ENCODE peak calls at places on chromosomes 13 and 19, in four cellular contexts. Y is dermis blood vessel endothelial cell, G is NCI-H2081, D is GM03348. J is an unnamed sample.

GRCh38 chr13:101499406-101499805 is 46.9 kb downstream of the ITGBL1 start:
- DNase-seq in Y (no peak), G (no peak), D (peak), J (no peak)

GRCh38 chr13:98390086-98390697 is 186.7 kb downstream of the STK24 start:
- DNase-seq in Y (no peak), G (no peak), D (no peak), J (no peak)

GRCh38 chr19:30036154-30037129 is 94.4 kb downstream of the URI1 start:
- DNase-seq in Y (no peak), G (no peak), D (no peak), J (no peak)

GRCh38 chr13:111937763-111938375 is 129.1 kb upstream of the SOX1 start:
- DNase-seq in Y (no peak), G (peak), D (no peak), J (no peak)

GRCh38 chr13:28622286-28622685 is 36.6 kb upstream of the POMP start:
- DNase-seq in Y (no peak), G (no peak), D (no peak), J (no peak)

GRCh38 chr13:79525458-79525857 is 44.5 kb downstream of the NDFIP2 start:
- DNase-seq in Y (peak), G (no peak), D (no peak), J (no peak)

GRCh38 chr13:20230913-20231838 is 943 bp downstream of the GJB6 start:
- DNase-seq in Y (peak), G (no peak), D (no peak), J (no peak)

GRCh38 chr19:10146142-10146541 is 26.4 kb upstream of the EIF3G start:
- DNase-seq in Y (no peak), G (no peak), D (no peak), J (no peak)

GRCh38 chr19:39645800-39646411 is 9.8 kb upstream of the LGALS16 start:
- DNase-seq in Y (peak), G (no peak), D (peak), J (no peak)

GRCh38 chr19:10544242-10544752 is 593 bp downstream of the ATG4D start:
- DNase-seq in Y (no peak), G (peak), D (no peak), J (no peak)

GRCh38 chr19:14375055-14375581 is 6.1 kb upstream of the ADGRE5 start:
- DNase-seq in Y (peak), G (no peak), D (no peak), J (no peak)

GRCh38 chr13:74115138-74115537 is 19.1 kb downstream of the KLF12 start:
- DNase-seq in Y (peak), G (no peak), D (peak), J (no peak)

GRCh38 chr13:68440874-68441273 is 1210.7 kb upstream of the PCDH9 start:
- DNase-seq in Y (no peak), G (no peak), D (no peak), J (no peak)

GRCh38 chr13:87810391-87810801 is 139.2 kb downstream of the SLITRK5 start:
- DNase-seq in Y (no peak), G (no peak), D (no peak), J (no peak)

GRCh38 chr19:55165952-55166529 is 372 bp downstream of the DNAAF3 start:
- DNase-seq in Y (peak), G (peak), D (peak), J (peak)

GRCh38 chr19:16417660-16418596 is 53.8 kb downstream of the EPS15L1 start:
- DNase-seq in Y (peak), G (peak), D (peak), J (no peak)

GRCh38 chr13:50090211-50090610 is 75.0 kb downstream of the KCNRG start:
- DNase-seq in Y (no peak), G (no peak), D (no peak), J (no peak)

GRCh38 chr19:55246462-55247451 is 12.1 kb downstream of the PPP6R1 start:
- DNase-seq in Y (no peak), G (no peak), D (no peak), J (no peak)

GRCh38 chr19:45467456-45468158 is at the start of gene FOSB:
- DNase-seq in Y (peak), G (peak), D (peak), J (peak)

GRCh38 chr19:58356236-58356970 is 3.1 kb upstream of the A1BG start:
- DNase-seq in Y (peak), G (no peak), D (peak), J (no peak)

GRCh38 chr13:113666324-113666660 is 727 bp upstream of the GRK1 start:
- DNase-seq in Y (no peak), G (no peak), D (no peak), J (no peak)

GRCh38 chr13:99892189-99892588 is 79.4 kb downstream of the ZIC5 start:
- DNase-seq in Y (no peak), G (peak), D (no peak), J (no peak)

GRCh38 chr13:30880151-30880551 is 25.9 kb upstream of the MEDAG start:
- DNase-seq in Y (no peak), G (no peak), D (peak), J (no peak)

GRCh38 chr19:45645631-45646344 is 6.6 kb upstream of the EML2 start:
- DNase-seq in Y (peak), G (peak), D (peak), J (peak)